ENCODE peak calls at places on chromosomes 12 and 14, in eight cellular contexts. U is ureter; C is GM12865; A is COR-L47; V is aorta; N is stimulated activated CD8-positive, alpha-beta memory T cell treated with anti-CD3 and anti-CD28 coated beads, Interleukin-2, amount 100 ng/mL, for 48 hours; B is NCI-H1092 treated with DMSO at 0.1 percent for 48 hours; O is bronchial epithelial cell. F is an unnamed sample.

GRCh38 chr14:101009531-101009930 is 106.0 kb upstream of the RTL1 start:
- DNase-seq in B (no peak), A (no peak), C (no peak), V (no peak), U (no peak), O (no peak), N (no peak), F (no peak)

GRCh38 chr14:100281286-100282082 is 24.8 kb downstream of the SLC25A29 start:
- DNase-seq in B (no peak), V (peak; percentile 39), O (peak; percentile 26), A (no peak), C (no peak), N (no peak), U (no peak), F (no peak)

GRCh38 chr12:40015360-40015759 is 90.5 kb downstream of the SLC2A13 start:
- DNase-seq in V (no peak), O (peak; percentile 61), N (no peak), U (no peak), B (no peak), A (no peak), C (no peak), F (no peak)

GRCh38 chr12:109092484-109093021 is 719 bp downstream of the ALKBH2 start:
- DNase-seq in C (no peak), A (peak; percentile 6), V (no peak), B (no peak), N (no peak), O (no peak), U (no peak), F (no peak)

GRCh38 chr14:58280954-58281787 is 17.2 kb upstream of the ARID4A start:
- DNase-seq in O (peak; percentile 88), N (no peak), V (no peak), U (peak; percentile 60), A (no peak), C (peak; percentile 22), B (no peak), F (no peak)

GRCh38 chr12:69059465-69060457 is 126.8 kb upstream of the CPM start:
- DNase-seq in A (no peak), V (no peak), O (peak; percentile 98), B (no peak), C (no peak), N (peak; percentile 11), U (no peak), F (no peak)

GRCh38 chr12:82740129-82741000 is 53.7 kb downstream of the TMTC2 start:
- DNase-seq in N (no peak), A (no peak), V (no peak), B (no peak), U (no peak), O (peak; percentile 74), C (no peak), F (no peak)

GRCh38 chr12:65592416-65592815 is 231.9 kb upstream of the HMGA2 start:
- DNase-seq in O (no peak), B (no peak), V (no peak), N (no peak), C (no peak), U (no peak), A (no peak), F (no peak)

GRCh38 chr12:48070033-48070432 is 35.8 kb downstream of the SENP1 start:
- DNase-seq in N (no peak), A (no peak), O (no peak), C (no peak), U (no peak), B (no peak), V (no peak), F (no peak)

GRCh38 chr12:3364661-3365264 is 126.2 kb upstream of the PRMT8 start:
- DNase-seq in N (no peak), V (no peak), B (no peak), U (no peak), C (no peak), A (no peak), O (no peak), F (no peak)